ENCODE peak calls at places on chromosome 2, in nine cellular contexts. M is NT2/D1, Q is NCI-H1105, D is T follicular helper cell, K is EH, J is NCI-H2171 treated with DMSO at 0.1 percent for 48 hours, N is NCI-H187 treated with DMSO at 0.1 percent for 48 hours, I is glutamatergic neuron, O is frontal cortex. Z is an unnamed sample.
A peak's percentile ranks its signal among the peaks of the same experiment; 100 is the strongest.

GRCh38 chr2:226031962-226032441 is 632.5 kb downstream of the NYAP2 start:
- DNase-seq in M (no peak), Q (no peak), D (no peak), K (peak; percentile 57), J (no peak), N (no peak), I (no peak), O (peak; percentile 16), Z (no peak)

GRCh38 chr2:161426788-161427412 is 10.8 kb downstream of the TBR1 start:
- DNase-seq in M (no peak), Q (no peak), D (no peak), K (no peak), J (no peak), N (no peak), I (no peak), O (no peak), Z (no peak)

GRCh38 chr2:156619021-156619539 is 182.9 kb downstream of the GPD2 start:
- DNase-seq in M (no peak), Q (no peak), D (no peak), K (no peak), J (no peak), N (no peak), I (no peak), O (no peak), Z (no peak)

GRCh38 chr2:71935291-71935848 is 212.3 kb downstream of the CYP26B1 start:
- DNase-seq in M (no peak), Q (no peak), D (no peak), K (peak; percentile 98), J (no peak), N (no peak), I (no peak), O (no peak), Z (peak; percentile 81)

GRCh38 chr2:197839327-197839726 is 34.9 kb downstream of the PLCL1 start:
- DNase-seq in M (no peak), Q (no peak), D (no peak), K (no peak), J (no peak), N (no peak), I (no peak), O (no peak), Z (no peak)

GRCh38 chr2:238144262-238144661 is 5.8 kb downstream of the KLHL30 start:
- DNase-seq in M (no peak), Q (no peak), D (no peak), K (no peak), J (no peak), N (no peak), I (no peak), O (no peak), Z (no peak)

GRCh38 chr2:205680067-205680466 is 2.2 kb upstream of the NRP2 start:
- DNase-seq in M (peak; percentile 95), Q (peak; percentile 75), D (peak; percentile 12), K (peak; percentile 91), J (peak; percentile 75), N (peak; percentile 43), I (peak; percentile 67), O (no peak), Z (no peak)

GRCh38 chr2:160652236-160652635 is 158.6 kb upstream of the RBMS1 start:
- DNase-seq in M (no peak), Q (no peak), D (peak; percentile 47), K (peak; percentile 28), J (no peak), N (no peak), I (no peak), O (no peak), Z (no peak)

GRCh38 chr2:105725388-105725787 is 19.3 kb upstream of the NCK2 start:
- DNase-seq in M (no peak), Q (no peak), D (no peak), K (peak; percentile 9), J (no peak), N (no peak), I (no peak), O (no peak), Z (no peak)

GRCh38 chr2:85843543-85843942 is 45.2 kb downstream of the ST3GAL5 start:
- DNase-seq in M (peak; percentile 11), Q (no peak), D (no peak), K (no peak), J (no peak), N (no peak), I (peak; percentile 39), O (no peak), Z (no peak)

GRCh38 chr2:215290980-215291599 is 20.8 kb upstream of the ATIC start:
- DNase-seq in M (no peak), Q (no peak), D (no peak), K (no peak), J (no peak), N (no peak), I (no peak), O (no peak), Z (no peak)

GRCh38 chr2:240183370-240184197 is 43.1 kb upstream of the OTOS start:
- DNase-seq in M (no peak), Q (no peak), D (no peak), K (no peak), J (peak; percentile 74), N (no peak), I (peak; percentile 55), O (no peak), Z (peak; percentile 72)

GRCh38 chr2:19733951-19734425 is 167.8 kb downstream of the TTC32 start:
- DNase-seq in M (no peak), Q (no peak), D (no peak), K (peak; percentile 95), J (no peak), N (no peak), I (no peak), O (no peak), Z (no peak)

GRCh38 chr2:3494984-3495666 is 24.2 kb downstream of the ADI1 start:
- DNase-seq in M (no peak), Q (no peak), D (no peak), K (no peak), J (no peak), N (no peak), I (no peak), O (no peak), Z (no peak)

GRCh38 chr2:191020742-191021381 is 6.9 kb upstream of the STAT1 start:
- DNase-seq in M (no peak), Q (no peak), D (no peak), K (peak; percentile 91), J (no peak), N (no peak), I (no peak), O (peak; percentile 30), Z (peak; percentile 77)

GRCh38 chr2:96157649-96158553 is 12.7 kb upstream of the DUSP2 start:
- DNase-seq in M (no peak), Q (no peak), D (peak; percentile 54), K (no peak), J (no peak), N (no peak), I (no peak), O (no peak), Z (no peak)

GRCh38 chr2:240614391-240614790 is 10.9 kb upstream of the GPR35 start:
- DNase-seq in M (no peak), Q (no peak), D (no peak), K (no peak), J (no peak), N (no peak), I (no peak), O (no peak), Z (peak; percentile 29)

GRCh38 chr2:53131416-53131815 is 636.2 kb upstream of the CHAC2 start:
- DNase-seq in M (no peak), Q (no peak), D (no peak), K (peak; percentile 35), J (no peak), N (no peak), I (no peak), O (no peak), Z (no peak)

Z was measured in suprapubic skin.